ENCODE peak calls at places on chromosome 9, in four cellular contexts. H is endothelial cell of umbilical vein, B is GM12878, S is K562. Z is an unnamed sample.

GRCh38 chr9:14021871-14022525 is 291.9 kb downstream of the NFIB start:
- DNase-seq in H (peak; percentile 32), B (no peak), S (no peak), Z (peak; percentile 21)

GRCh38 chr9:13992136-13992798 is 321.7 kb downstream of the NFIB start:
- DNase-seq in H (no peak), B (no peak), S (no peak), Z (no peak)

GRCh38 chr9:112624711-112625707 is 92.9 kb downstream of the INIP start:
- DNase-seq in H (no peak), B (no peak), S (no peak), Z (peak; percentile 12)

GRCh38 chr9:96464426-96464825 is 14.5 kb downstream of the HABP4 start:
- DNase-seq in H (no peak), B (no peak), S (no peak), Z (no peak)

GRCh38 chr9:105244996-105245719 is 707 bp downstream of the SLC44A1 start:
- DNase-seq in H (peak; percentile 11), B (no peak), S (peak; percentile 8), Z (no peak)

GRCh38 chr9:73348485-73348884 is 196.8 kb downstream of the ANXA1 start:
- DNase-seq in H (no peak), B (no peak), S (peak; percentile 5), Z (no peak)

GRCh38 chr9:92717201-92718085 is 47.2 kb downstream of the BICD2 start:
- DNase-seq in H (no peak), B (no peak), S (no peak), Z (no peak)

GRCh38 chr9:112285056-112285455 is 48.4 kb downstream of the PTBP3 start:
- DNase-seq in H (no peak), B (no peak), S (no peak), Z (no peak)

GRCh38 chr9:34633851-34634550 is 3.6 kb downstream of the SIGMAR1 start:
- DNase-seq in H (peak; percentile 64), B (no peak), S (peak; percentile 57), Z (peak; percentile 64)

GRCh38 chr9:95023217-95024003 is 294.1 kb downstream of the FANCC start:
- DNase-seq in H (peak; percentile 82), B (no peak), S (no peak), Z (peak; percentile 90)

GRCh38 chr9:127166651-127167524 is 44.5 kb upstream of the ANGPTL2 start:
- DNase-seq in H (no peak), B (peak; percentile 94), S (peak; percentile 70), Z (peak; percentile 36)

GRCh38 chr9:115328228-115328627 is 210.3 kb upstream of the TNC start:
- DNase-seq in H (no peak), B (no peak), S (no peak), Z (peak; percentile 76)

GRCh38 chr9:69371001-69371400 is 46.0 kb downstream of the ENTREP1 start:
- DNase-seq in H (peak; percentile 83), B (no peak), S (no peak), Z (peak; percentile 41)

GRCh38 chr9:130555968-130556367 is 23.4 kb upstream of the FUBP3 start:
- DNase-seq in H (no peak), B (no peak), S (no peak), Z (no peak)

GRCh38 chr9:121271368-121272351 is 3.7 kb downstream of the GSN start:
- DNase-seq in H (no peak), B (no peak), S (no peak), Z (peak; percentile 87)

GRCh38 chr9:114691046-114691955 is 9.3 kb upstream of the TEX48 start:
- DNase-seq in H (peak; percentile 23), B (peak; percentile 36), S (no peak), Z (peak; percentile 91)

GRCh38 chr9:95857896-95858295 is 17.6 kb upstream of the ERCC6L2 start:
- DNase-seq in H (no peak), B (peak; percentile 38), S (no peak), Z (no peak)

GRCh38 chr9:65403721-65404120 is 118.7 kb upstream of the FOXD4L5 start:
- DNase-seq in H (no peak), B (no peak), S (no peak), Z (no peak)

GRCh38 chr9:114732842-114733241 is 50.9 kb upstream of the TEX48 start:
- DNase-seq in H (no peak), B (no peak), S (no peak), Z (peak; percentile 27)

GRCh38 chr9:130287736-130288135 is 22.2 kb downstream of the HMCN2 start:
- DNase-seq in H (no peak), B (no peak), S (no peak), Z (no peak)

GRCh38 chr9:70617033-70617432 is 202.6 kb upstream of the KLF9 start:
- DNase-seq in H (no peak), B (no peak), S (no peak), Z (no peak)

GRCh38 chr9:749712-750111 is 91.8 kb upstream of the DMRT1 start:
- DNase-seq in H (no peak), B (no peak), S (no peak), Z (no peak)

GRCh38 chr9:28264368-28264767 is 691.1 kb upstream of the C9orf72 start:
- DNase-seq in H (no peak), B (no peak), S (no peak), Z (peak; percentile 6)

GRCh38 chr9:134770972-134771971 is 109.3 kb upstream of the FCN2 start:
- DNase-seq in H (peak; percentile 29), B (peak; percentile 34), S (peak; percentile 18), Z (no peak)

GRCh38 chr9:2389404-2389803 is 232.2 kb upstream of the VLDLR start:
- DNase-seq in H (no peak), B (no peak), S (no peak), Z (no peak)

GRCh38 chr9:87587356-87587745 is 89.7 kb downstream of the DAPK1 start:
- DNase-seq in H (no peak), B (no peak), S (no peak), Z (no peak)

GRCh38 chr9:126146254-126147145 is 180.1 kb upstream of the MVB12B start:
- DNase-seq in H (peak; percentile 48), B (peak; percentile 15), S (no peak), Z (no peak)

GRCh38 chr9:122941560-122942234 is 877 bp downstream of the RABGAP1 start:
- DNase-seq in H (peak; percentile 67), B (no peak), S (peak; percentile 10), Z (peak; percentile 76)

GRCh38 chr9:20028192-20028848 is 239.5 kb upstream of the SLC24A2 start:
- DNase-seq in H (peak; percentile 38), B (no peak), S (no peak), Z (no peak)

GRCh38 chr9:89732295-89732951 is 127.6 kb downstream of the GADD45G start:
- DNase-seq in H (peak; percentile 10), B (no peak), S (no peak), Z (no peak)

DNA sequence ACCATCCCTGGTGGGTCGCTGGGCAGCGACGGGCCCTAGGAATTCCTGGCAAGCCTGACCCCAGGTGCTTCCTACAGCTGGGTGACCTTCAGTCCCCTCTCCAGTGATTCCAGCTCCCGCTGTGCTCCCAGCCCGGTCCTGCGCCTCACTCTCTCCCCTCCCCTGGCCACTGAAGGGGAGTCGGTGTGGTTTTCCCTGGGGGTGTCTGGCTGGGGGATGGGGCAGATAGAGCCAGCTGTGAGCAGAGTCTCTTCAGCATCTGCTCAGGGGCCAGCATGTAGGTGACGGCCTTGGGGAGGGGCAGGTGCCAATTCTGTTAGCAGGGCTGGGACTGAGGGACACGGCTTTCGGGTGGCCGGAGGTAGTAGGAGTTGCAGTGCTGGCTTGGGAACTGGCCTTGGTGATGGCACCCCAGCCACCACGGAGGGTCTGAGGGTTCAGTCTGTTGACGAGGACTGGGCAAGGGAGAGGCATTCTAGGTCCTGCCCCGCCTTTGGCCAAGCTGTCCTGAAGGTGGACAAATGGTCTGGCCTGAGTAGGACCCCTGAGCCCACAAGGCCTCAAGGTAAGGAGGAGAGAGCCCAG is 3.2 kb downstream of the GPSM1 start:
- DNase-seq in H (no peak), B (no peak), S (no peak), Z (no peak)
- TF ChIP-seq FOS in H (no peak), B (no peak), S (no peak), Z (no peak)

DNA sequence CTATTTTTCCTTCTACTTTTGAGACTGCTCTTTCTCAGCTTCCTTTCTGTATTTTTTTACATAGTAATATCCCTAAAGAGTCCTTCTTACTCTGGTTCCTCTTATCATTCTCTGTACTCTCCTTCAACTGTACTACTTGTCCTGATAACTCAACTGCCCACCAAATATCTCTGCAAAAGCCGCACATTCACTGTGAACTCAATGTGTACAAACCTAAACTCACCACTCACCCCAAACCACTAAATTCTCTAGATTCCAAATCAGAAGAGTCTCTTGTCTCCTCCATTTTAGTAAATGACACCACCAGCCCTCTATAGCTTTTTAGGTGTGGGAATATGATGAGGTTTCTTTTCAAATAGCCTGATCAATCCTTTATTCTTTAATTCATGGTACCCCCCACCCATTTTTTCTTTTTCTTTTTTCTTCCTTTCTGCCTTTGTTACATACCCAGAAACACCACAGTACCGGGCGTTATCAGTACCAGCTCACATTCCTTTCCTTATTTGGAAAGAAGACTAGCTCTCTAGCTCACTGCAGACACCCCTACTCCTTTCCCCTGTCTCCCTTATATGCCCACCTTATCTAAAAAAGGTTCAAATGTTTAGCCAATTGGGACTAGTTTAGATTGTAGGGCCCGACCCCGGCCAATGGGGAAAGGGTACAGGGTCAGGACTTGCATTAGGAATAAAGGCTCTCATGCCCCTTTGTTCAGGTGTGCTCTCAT is 63.1 kb upstream of the RANBP6 start:
- DNase-seq in H (no peak), B (no peak), S (no peak), Z (no peak)
- TF ChIP-seq FOS in H (no peak), B (no peak), S (no peak), Z (no peak)

DNA sequence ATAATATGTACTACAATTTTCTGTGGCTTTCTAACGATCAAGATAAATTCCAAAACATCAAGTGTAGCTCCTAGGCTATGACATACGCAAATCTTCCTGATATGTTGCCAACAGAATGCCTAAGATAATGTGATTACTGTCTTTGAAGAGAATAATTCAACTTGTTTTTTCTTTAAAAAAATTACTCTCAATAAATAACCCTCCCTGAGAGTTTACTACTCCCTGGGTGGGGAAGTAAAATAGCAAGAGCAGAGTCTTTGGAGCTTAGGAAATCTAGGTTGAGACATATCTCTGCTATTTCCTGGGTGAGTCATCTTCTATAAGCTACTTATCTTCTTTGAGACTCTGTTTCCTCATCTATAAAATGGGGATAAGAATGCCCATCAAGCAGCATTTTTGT is 201.2 kb downstream of the ACTL7B start:
- DNase-seq in H (no peak), B (no peak), S (no peak), Z (no peak)
- TF ChIP-seq FOS in H (no peak), B (no peak), S (no peak), Z (no peak)

DNA sequence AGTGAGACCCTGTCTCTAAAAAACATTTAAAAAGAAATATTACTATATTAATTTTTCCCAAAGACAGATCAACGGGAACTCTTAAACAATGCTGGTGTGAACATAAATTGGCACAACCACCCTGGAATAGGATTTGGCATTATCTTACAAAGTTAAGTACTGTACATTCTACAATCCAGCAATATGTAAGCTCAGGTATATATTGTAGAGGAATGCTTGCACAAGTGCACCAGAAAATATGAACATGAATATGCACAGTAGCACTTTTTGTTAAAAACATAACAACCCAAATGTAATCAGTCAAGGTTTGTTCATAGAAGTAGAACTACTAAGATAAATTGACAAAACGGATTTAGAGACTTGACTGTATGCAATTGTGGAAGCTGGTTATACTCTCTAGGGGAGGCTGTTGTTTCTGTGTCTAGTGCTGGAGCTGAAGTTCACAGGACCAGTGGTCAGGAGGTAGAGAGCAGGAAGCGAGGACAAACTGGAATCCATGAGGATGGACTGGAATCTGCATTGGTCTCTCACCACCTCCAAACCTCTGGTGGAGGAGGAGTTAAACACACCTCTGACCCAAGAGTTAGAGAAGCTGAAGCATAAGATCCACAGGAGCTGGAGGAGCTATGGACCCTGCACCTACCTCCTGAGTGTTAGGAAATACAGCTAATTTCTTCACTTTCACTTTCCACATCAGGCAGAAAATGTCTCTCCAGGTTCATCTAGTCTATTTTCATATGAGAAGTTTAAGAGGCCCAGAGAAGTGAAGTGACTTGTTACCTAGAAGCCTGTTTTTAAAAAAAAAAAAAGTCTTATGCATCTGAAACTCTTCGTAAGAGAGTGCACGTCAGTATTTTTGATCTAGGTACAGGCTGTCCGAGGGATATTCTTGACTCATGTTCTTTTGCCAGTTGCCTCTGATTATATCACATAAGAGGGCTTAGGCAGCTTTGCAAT is 20.3 kb upstream of the RIC1 start:
- DNase-seq in H (peak; percentile 67), B (no peak), S (no peak), Z (no peak)
- TF ChIP-seq FOS in H (no peak), B (no peak), S (no peak), Z (no peak)

Z was measured in IMR-90.